ENCODE peak calls at places on chromosomes 7 and 10, in ten cellular contexts. W, B, J, A, Q, S, X, L, D and H are unnamed samples.

GRCh38 chr10:97200616-97201015 is 14.9 kb upstream of the SLIT1 start:
- DNase-seq in L (no peak), W (no peak), D (no peak), Q (no peak), J (no peak), B (peak), X (no peak), A (no peak), S (no peak), H (no peak)

GRCh38 chr7:151695856-151696555 is 176.3 kb upstream of the RHEB start:
- DNase-seq in D (no peak), W (no peak), X (no peak), J (no peak), S (no peak), Q (no peak), A (no peak), B (no peak), L (no peak), H (no peak)

GRCh38 chr7:23787272-23787671 is 77.3 kb downstream of the STK31 start:
- DNase-seq in B (no peak), D (no peak), J (no peak), L (no peak), A (no peak), X (no peak), W (no peak), S (no peak), Q (no peak), H (no peak)

GRCh38 chr7:148303295-148304013 is 287.1 kb upstream of the C7orf33 start:
- DNase-seq in Q (no peak), A (no peak), L (no peak), S (no peak), W (peak), B (peak), J (no peak), X (peak), D (peak), H (no peak)

GRCh38 chr10:89659185-89660131 is 14.4 kb upstream of the PANK1 start:
- DNase-seq in A (no peak), S (no peak), X (no peak), B (no peak), Q (no peak), W (no peak), L (peak), D (no peak), J (no peak), H (no peak)

GRCh38 chr10:69061305-69062161 is 26.4 kb upstream of the SRGN start:
- DNase-seq in X (peak), S (peak), L (peak), B (peak), W (peak), D (peak), A (peak), J (peak), Q (peak), H (peak)

GRCh38 chr7:126185959-126186580 is 1066.7 kb downstream of the GRM8 start:
- DNase-seq in A (no peak), Q (no peak), J (no peak), S (no peak), B (no peak), D (no peak), L (no peak), W (no peak), X (no peak), H (no peak)

GRCh38 chr10:133143200-133143533 is 16.9 kb upstream of the KNDC1 start:
- DNase-seq in B (peak), W (peak), A (no peak), S (no peak), X (no peak), J (peak), Q (no peak), L (no peak), D (no peak), H (peak)

GRCh38 chr10:9625266-9625776 is 1392.4 kb upstream of the CELF2 start:
- DNase-seq in Q (no peak), S (no peak), L (peak), D (no peak), A (no peak), B (no peak), X (no peak), W (no peak), J (no peak), H (no peak)

GRCh38 chr10:8403711-8404371 is 349.4 kb downstream of the GATA3 start:
- DNase-seq in B (no peak), A (no peak), Q (no peak), D (no peak), L (no peak), X (no peak), J (no peak), W (no peak), S (no peak), H (no peak)

GRCh38 chr10:86411281-86411841 is 44.8 kb upstream of the GRID1 start:
- DNase-seq in X (no peak), B (no peak), S (peak), L (peak), W (no peak), J (no peak), D (peak), Q (no peak), A (no peak), H (no peak)
- TF ChIP-seq POLR2A in X (no peak), B (no peak), S (no peak), L (no peak), W (no peak), J (no peak), D (no peak), Q (no peak), A (no peak), H (no peak)

GRCh38 chr7:22082886-22083710 is 137.4 kb upstream of the CDCA7L start:
- DNase-seq in Q (peak), W (peak), X (peak), D (peak), L (peak), S (peak), B (peak), J (peak), A (peak), H (peak)
- TF ChIP-seq POLR2A in Q (peak), W (no peak), X (peak), D (no peak), L (no peak), S (no peak), B (no peak), J (no peak), A (no peak), H (no peak)

DNA sequence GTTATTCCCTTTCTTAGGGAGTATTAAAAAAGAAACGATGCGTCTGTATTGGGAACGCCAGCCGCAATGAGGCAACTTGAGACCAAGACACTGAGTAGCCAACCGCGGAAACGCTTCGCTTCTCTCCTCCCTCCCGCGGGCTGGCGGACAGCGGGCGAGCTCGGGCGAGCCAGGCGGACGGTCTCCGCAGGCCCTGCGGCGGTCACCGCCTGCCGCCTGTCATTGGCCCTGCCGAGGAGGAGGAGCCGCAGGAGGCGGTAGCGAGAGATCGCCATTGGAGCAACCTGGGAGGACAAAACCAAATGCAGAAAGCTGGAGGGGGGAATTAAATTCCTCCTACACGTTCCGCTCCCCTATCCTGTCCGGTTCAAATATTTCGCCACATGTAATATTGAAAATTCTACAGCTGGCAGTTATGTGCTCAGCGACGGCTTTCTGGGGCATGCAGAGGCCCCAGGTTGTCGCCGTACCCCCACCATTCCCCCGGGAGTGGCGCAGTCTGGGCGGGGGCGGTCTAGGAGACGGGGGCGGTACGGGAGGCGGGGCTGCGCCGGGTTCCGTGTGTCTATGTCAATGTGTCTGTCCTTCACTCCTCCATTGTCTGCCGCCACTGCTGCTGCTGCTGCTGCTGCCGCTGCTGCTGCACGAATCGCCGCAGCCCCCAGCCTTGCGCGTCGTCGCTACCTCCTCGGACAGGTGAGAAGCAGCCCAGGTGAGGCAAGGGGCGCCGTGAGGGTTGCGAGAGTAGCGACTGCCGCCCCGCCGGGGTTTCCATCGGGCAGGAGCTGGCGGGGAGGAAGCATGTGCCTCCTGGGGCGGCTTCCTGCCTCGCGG is at the start of the genes ANKMY2 and BZW2:
- DNase-seq in B (peak), J (peak), D (peak), Q (peak), A (peak), L (peak), X (peak), W (peak), S (peak), H (peak)
- TF ChIP-seq POLR2A in B (peak), J (peak), D (peak), Q (peak), A (peak), L (peak), X (peak), W (peak), S (peak), H (peak)

GRCh38 chr7:604038-604883 is 84.6 kb upstream of the PDGFA start:
- DNase-seq in J (peak), A (no peak), W (peak), Q (peak), B (peak), X (peak), S (no peak), L (peak), D (peak), H (peak)
- TF ChIP-seq POLR2A in J (peak), A (no peak), W (no peak), Q (peak), B (peak), X (peak), S (no peak), L (no peak), D (peak), H (peak)

DNA sequence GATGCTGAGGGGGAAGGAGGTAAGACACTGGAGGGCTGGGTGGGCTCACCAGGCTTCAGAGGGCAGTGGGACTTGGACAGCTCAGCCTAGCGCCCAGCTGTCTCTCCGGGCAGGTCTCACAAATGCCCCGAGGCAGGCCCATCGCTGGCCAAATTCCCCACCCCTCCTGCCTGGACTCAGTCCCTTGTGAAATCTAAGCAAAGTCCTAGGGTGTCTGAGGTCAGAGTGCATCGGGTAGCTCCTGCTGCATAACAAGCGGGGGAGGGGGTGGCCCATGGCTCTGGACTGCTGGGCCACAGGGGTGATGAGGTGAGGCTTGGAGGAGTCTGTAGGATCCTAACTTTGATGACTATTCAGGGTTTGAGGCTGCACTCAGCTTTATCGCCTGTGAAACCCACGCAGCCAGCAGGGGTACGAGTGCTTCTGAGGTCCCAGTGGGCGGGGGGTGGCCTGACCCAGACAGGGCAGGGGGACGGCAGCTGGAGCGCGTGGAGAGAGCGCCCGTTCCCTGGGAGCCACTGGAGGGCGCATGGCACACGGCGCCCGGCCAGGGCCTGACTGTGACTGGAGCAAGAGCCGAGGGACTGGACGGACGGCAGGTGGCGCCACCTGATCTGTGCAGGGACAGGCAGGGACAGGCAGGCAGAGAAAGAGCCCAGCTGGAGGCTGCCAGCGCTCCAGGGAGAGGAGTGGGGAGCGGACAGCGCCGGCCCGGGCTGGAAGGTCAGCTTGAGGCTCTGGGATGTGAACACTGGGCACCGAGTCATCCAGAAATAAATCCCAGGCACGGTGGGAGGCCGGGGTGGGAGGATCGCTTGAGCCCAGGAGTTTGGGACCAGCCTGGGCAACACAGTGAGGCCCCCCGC is 10.0 kb downstream of the CYP2W1 start:
- DNase-seq in B (peak), S (peak), L (peak), W (peak), D (peak), A (peak), Q (peak), X (peak), J (peak), H (peak)
- TF ChIP-seq POLR2A in B (no peak), S (no peak), L (peak), W (no peak), D (peak), A (no peak), Q (no peak), X (no peak), J (no peak), H (no peak)

GRCh38 chr7:51316262-51316665 is 345 bp downstream of the COBL start:
- DNase-seq in D (no peak), Q (no peak), L (no peak), J (no peak), S (no peak), X (peak), W (no peak), B (peak), A (peak), H (no peak)

GRCh38 chr7:51316666-51317581 is at the start of gene COBL:
- DNase-seq in A (peak), D (no peak), W (peak), S (no peak), L (no peak), J (peak), X (peak), B (peak), Q (no peak), H (no peak)

GRCh38 chr7:51314041-51314440 is 2.6 kb downstream of the COBL start:
- DNase-seq in J (no peak), X (no peak), D (no peak), Q (no peak), W (no peak), A (no peak), S (no peak), B (no peak), L (no peak), H (no peak)

GRCh38 chr7:51314726-51315125 is 1.9 kb downstream of the COBL start:
- DNase-seq in D (no peak), W (no peak), J (no peak), X (peak), A (no peak), B (peak), Q (no peak), L (no peak), S (no peak), H (no peak)

DNA sequence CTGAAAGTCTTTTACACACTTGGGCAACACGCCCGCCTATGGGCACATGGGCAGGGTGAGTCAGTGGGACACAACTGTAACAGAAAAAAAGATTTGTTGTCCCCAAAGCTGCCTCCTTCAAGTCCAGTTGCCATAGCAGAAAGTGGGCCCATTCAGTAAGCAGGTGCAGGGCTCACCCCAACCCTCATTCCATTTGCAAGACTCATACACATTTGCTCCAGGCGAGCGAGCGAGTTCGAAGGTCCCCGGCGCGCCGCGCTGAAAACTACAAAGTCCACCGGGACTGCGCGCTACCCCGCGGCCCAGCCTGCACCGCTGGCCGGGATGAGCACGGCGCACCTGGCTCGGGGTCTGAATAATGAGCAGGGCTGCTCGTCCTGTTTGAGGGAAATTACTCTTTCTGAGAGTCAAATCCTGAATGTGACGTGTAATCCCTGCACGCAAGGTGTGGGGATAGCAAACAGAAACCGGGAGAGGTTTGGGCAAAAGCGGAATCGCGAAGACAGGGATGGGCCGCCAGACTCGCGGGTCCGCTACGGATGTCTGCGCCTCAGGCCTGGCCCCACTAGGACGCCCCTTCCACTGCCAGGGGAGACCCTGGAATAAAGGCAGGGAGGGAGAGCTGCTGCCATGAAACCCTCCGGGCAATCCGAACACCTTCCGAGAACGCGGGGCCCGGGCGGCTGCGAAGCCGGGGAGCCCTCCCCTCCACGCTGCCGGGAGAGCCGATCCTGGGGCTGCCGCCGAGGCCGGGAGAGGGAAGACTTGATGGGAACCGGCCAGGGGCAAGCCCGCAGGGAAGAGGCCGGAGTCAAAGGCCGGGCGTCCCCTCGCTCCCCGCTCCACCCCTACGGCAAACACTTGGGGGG is 982 bp downstream of the COBL start:
- DNase-seq in W (no peak), S (peak), A (peak), D (no peak), L (no peak), J (no peak), B (peak), X (peak), Q (no peak), H (no peak)
- TF ChIP-seq POLR2A in W (no peak), S (peak), A (no peak), D (no peak), L (no peak), J (no peak), B (no peak), X (peak), Q (peak), H (no peak)

GRCh38 chr7:102393467-102393866 is 2.7 kb upstream of the PRKRIP1 start:
- DNase-seq in S (no peak), J (no peak), L (no peak), B (no peak), Q (no peak), W (no peak), D (no peak), A (no peak), X (no peak), H (no peak)

GRCh38 chr7:102395620-102395957 is 574 bp upstream of the PRKRIP1 start:
- DNase-seq in W (no peak), L (peak), A (no peak), D (peak), S (no peak), Q (no peak), B (peak), X (no peak), J (no peak), H (no peak)

GRCh38 chr7:102398543-102398942 is 2.4 kb downstream of the PRKRIP1 start:
- DNase-seq in W (no peak), S (no peak), B (no peak), Q (no peak), D (no peak), L (no peak), J (no peak), X (no peak), A (no peak), H (no peak)

GRCh38 chr7:102396710-102397019 is 502 bp downstream of the PRKRIP1 start:
- DNase-seq in D (no peak), L (no peak), X (no peak), B (no peak), J (no peak), Q (no peak), A (no peak), S (no peak), W (no peak), H (no peak)

GRCh38 chr7:102395958-102396709 is at the start of gene PRKRIP1:
- DNase-seq in L (peak), W (peak), X (peak), A (peak), S (peak), Q (peak), B (peak), J (peak), D (peak), H (peak)
- TF ChIP-seq POLR2A in L (peak), W (peak), X (peak), A (peak), S (peak), Q (peak), B (no peak), J (peak), D (peak), H (peak)

DNA sequence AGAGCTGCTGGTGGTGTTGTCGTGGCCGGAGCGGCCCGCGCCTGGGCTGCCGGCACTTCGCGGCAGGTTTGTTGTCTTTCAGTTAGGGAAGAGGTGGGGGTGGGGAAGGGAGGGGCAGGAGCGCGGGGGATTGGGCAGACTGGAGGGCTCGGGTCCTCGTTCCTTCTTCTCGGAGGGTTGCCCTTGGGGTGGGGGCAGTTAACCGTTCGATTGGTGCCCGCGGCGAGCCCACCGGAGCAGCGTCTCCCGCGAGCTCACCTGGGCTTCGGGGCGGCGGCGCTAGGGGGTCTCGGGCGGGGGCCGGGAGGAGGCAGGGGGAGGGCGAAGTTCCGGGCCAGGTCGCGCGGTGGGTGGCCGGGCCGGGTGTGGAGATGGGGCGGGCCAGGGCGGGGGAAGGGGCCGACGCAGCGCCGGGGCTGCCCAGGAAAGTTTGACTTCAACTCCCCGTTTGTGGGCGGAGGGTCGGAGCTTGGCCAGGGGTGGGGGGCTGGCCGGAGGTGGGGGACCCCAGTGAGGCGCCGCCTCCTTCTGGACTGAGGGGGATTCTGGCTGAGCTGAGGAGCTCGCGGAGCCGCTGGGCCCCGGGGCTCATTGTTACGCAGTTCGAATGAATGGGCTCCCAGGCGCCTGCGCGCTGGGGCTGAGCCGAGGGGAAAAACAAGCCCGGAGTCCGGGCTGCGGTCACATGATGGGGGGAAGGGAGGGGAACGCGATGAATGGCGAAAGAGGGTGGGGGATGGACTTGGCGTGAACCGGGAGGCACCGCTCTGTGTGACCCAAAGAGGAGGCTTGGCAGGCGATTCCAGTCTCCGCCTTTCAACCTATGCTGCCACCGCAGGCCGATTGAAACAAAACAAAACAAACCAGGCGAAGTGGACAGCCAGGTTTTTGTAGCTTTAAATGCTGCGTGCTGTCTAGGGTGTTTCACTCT is 582 bp downstream of the HBP1 start:
- DNase-seq in S (peak), A (peak), L (peak), D (peak), Q (peak), J (peak), W (peak), B (peak), X (peak), H (peak)
- TF ChIP-seq POLR2A in S (peak), A (no peak), L (peak), D (peak), Q (no peak), J (peak), W (peak), B (no peak), X (peak), H (peak)